ENCODE peak calls at places on chromosomes 1 and 21, in nine cellular contexts. J, X, D, G, I, Q, H, M and P are unnamed samples.

GRCh38 chr1:22406722-22407495 is 44.7 kb upstream of the ZBTB40 start:
- DNase-seq in J (no peak), X (no peak), D (no peak), G (no peak), I (no peak), Q (no peak), H (no peak), M (peak; percentile 44), P (no peak)

GRCh38 chr1:160862151-160863061 is at the start of gene CD244:
- DNase-seq in J (no peak), X (no peak), D (no peak), G (peak; percentile 38), I (peak; percentile 66), Q (no peak), H (peak; percentile 20), M (no peak), P (no peak)

GRCh38 chr1:5831600-5832335 is 160.5 kb downstream of the NPHP4 start:
- DNase-seq in J (no peak), X (no peak), D (no peak), G (no peak), I (no peak), Q (no peak), H (no peak), M (no peak), P (no peak)

GRCh38 chr1:230575886-230576477 is 66.3 kb upstream of the COG2 start:
- DNase-seq in J (peak; percentile 18), X (no peak), D (no peak), G (no peak), I (no peak), Q (no peak), H (no peak), M (no peak), P (no peak)

GRCh38 chr1:68120136-68120791 is 69.8 kb upstream of the DIRAS3 start:
- DNase-seq in J (peak; percentile 76), X (peak; percentile 74), D (no peak), G (peak; percentile 90), I (peak; percentile 51), Q (peak; percentile 88), H (no peak), M (peak; percentile 90), P (peak; percentile 78)

GRCh38 chr1:201608635-201609395 is 69.9 kb downstream of the NAV1 start:
- DNase-seq in J (no peak), X (no peak), D (no peak), G (peak; percentile 23), I (no peak), Q (peak; percentile 73), H (peak; percentile 42), M (peak; percentile 82), P (no peak)

GRCh38 chr21:35084869-35085268 is 35.8 kb upstream of the RUNX1 start:
- DNase-seq in J (no peak), X (peak; percentile 81), D (no peak), G (peak; percentile 84), I (no peak), Q (peak; percentile 87), H (no peak), M (peak; percentile 97), P (peak; percentile 89)

GRCh38 chr1:25819496-25820246 is at the start of gene MTFR1L:
- DNase-seq in J (peak; percentile 94), X (no peak), D (peak; percentile 91), G (peak; percentile 68), I (peak; percentile 98), Q (peak; percentile 90), H (peak; percentile 90), M (peak; percentile 63), P (peak; percentile 56)

GRCh38 chr1:22872971-22873664 is 99.5 kb downstream of the LACTBL1 start:
- DNase-seq in J (no peak), X (no peak), D (no peak), G (no peak), I (no peak), Q (no peak), H (no peak), M (no peak), P (no peak)

GRCh38 chr1:98030483-98030882 is 109.6 kb upstream of the DPYD start:
- DNase-seq in J (no peak), X (no peak), D (no peak), G (peak; percentile 49), I (no peak), Q (peak; percentile 24), H (no peak), M (peak; percentile 59), P (peak; percentile 40)

GRCh38 chr1:168861421-168862023 is 132.5 kb upstream of the DPT start:
- DNase-seq in J (no peak), X (no peak), D (no peak), G (no peak), I (no peak), Q (no peak), H (no peak), M (no peak), P (no peak)

GRCh38 chr1:168864266-168864665 is 135.3 kb upstream of the DPT start:
- DNase-seq in J (no peak), X (no peak), D (no peak), G (no peak), I (no peak), Q (no peak), H (no peak), M (no peak), P (no peak)

GRCh38 chr1:168863647-168864234 is 134.7 kb upstream of the DPT start:
- DNase-seq in J (no peak), X (no peak), D (no peak), G (no peak), I (no peak), Q (no peak), H (no peak), M (peak; percentile 21), P (no peak)

GRCh38 chr1:168867941-168868634 is 139.1 kb upstream of the DPT start:
- DNase-seq in J (no peak), X (no peak), D (no peak), G (no peak), I (no peak), Q (no peak), H (no peak), M (no peak), P (no peak)

DNA sequence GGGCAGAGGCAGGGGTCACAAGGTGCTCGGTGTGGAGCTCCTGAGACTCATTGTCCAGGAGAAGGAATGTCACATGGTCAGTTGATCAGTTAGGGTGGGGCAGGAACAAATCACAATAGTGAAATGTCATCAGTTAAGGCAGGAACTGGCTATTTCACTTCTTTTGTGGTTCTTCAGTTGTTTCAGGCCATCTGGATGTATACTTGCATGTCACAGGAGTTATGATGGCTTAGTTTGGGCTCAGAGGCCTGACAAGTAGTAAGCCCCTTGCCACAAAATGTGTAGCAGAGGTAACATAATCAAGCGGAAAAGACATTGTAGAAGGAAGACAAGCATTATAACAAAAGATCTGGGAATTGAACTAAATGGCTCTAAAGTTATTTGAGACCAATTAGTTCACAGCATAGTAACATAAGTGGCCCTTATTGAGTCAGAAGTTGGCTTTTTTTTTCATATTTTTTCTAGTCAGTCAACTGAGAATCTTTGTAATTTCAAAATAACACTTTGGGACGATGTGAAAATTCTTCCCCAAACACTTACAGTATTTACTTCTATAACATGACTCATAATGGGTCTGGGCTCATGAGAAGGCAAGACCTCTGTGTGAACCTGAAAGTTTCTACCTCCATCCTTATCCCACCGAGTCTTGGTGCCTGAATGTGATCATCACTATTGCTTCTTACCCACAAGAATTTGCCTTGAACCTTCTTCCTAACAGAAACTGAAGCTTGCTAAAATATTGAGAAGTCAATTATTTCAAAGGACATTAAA is 137.0 kb upstream of the DPT start:
- DNase-seq in J (no peak), X (no peak), D (no peak), G (no peak), I (no peak), Q (no peak), H (no peak), M (no peak), P (no peak)
- TF ChIP-seq CTCF in J (no peak), X (no peak), D (no peak), G (no peak), I (no peak), Q (no peak), H (no peak), M (no peak), P (no peak)

DNA sequence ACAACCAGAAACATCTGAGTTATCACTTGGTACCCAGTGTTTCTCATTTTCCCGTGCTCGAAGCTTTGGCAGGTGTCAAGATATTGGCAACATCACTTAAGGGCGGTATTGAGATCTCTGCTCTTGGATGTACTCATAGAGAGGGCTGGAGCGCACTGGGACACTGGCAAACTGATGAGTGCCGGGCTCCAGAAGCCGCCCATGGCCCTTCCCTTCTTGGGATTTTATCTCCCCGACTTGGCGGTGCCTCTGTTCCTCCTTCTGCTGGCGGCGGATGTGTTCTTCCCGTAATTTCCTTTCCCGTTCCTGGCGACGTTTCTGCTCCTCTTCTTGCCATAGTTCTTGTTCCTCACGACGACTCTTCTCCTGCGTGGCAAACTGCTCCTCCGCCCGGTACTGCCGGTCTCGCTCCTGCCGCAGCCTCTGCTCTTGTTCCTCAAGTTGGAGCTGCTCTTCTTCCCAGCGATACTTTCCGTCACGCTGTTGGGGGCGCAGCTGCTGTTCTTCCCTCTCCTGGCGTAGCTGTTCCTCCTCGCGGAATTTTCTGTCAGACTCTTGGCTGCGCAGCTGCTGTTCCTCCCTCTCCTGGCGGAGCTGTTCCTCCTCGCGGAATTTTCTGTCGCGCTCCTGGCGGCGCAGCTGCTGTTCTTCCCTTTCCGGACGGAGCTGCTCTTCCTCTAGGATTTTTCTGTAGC is 7.8 kb downstream of the TCHH start:
- DNase-seq in J (no peak), X (no peak), D (no peak), G (no peak), I (no peak), Q (no peak), H (no peak), M (no peak), P (no peak)
- TF ChIP-seq CTCF in J (no peak), X (no peak), D (no peak), G (no peak), I (no peak), Q (no peak), H (no peak), M (no peak), P (no peak)

DNA sequence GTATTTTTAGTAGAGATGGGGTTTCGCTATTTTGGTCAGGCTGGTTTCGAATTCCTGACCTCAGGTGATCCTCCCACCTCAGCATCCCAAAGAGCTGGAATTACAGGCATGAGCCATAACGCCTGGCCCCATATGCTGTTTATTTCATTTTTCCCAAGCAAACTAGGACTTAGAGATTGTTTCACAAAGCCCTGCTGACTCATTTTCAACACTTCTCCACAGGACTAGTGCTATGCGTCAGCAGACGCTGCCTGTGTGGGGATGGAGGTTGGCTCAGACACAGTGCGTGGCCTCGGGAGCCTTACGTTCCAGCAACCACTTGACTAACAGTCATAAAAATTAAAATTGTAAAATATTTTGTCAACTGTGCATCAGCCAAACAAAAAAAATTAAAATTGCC is 22.7 kb downstream of the PKNOX1 start:
- DNase-seq in J (no peak), X (peak; percentile 90), D (no peak), G (peak; percentile 97), I (no peak), Q (peak; percentile 97), H (peak; percentile 60), M (peak; percentile 96), P (peak; percentile 92)
- TF ChIP-seq CTCF in J (no peak), X (no peak), D (no peak), G (no peak), I (no peak), Q (no peak), H (no peak), M (no peak), P (no peak)

DNA sequence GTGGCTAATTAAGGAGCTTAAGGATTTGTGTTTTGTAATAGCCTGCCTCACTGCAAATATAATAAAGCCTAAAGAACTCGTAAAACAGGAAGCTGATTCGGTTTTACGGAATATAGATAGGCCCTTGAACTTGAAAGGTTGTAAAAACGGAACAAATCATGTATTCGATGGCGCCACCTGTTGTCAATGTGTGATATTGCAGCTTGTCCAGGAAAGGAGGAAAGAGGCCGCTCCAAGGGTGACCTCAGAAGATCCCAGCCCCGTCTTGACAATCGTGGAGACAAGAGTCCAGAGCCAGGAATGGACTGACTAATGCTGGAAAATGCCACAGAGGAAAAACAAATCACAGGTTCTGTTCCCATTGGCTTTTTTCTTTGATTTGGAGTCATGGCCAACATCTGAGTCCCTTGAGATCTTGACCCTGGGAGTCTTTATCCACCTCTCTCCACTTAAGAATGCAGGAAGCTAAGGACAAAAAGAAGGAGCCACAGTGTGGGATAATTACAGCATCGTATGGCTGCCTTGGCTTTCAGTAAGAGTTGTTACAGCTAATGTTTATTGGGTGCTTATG is 7.0 kb upstream of the IGSF21 start:
- DNase-seq in J (peak; percentile 18), X (peak; percentile 18), D (peak; percentile 68), G (peak; percentile 69), I (peak; percentile 76), Q (peak; percentile 79), H (peak; percentile 45), M (peak; percentile 65), P (peak; percentile 45)
- TF ChIP-seq CTCF in J (peak; percentile 76), X (peak; percentile 80), D (peak; percentile 73), G (peak; percentile 75), I (peak; percentile 79), Q (peak; percentile 79), H (peak; percentile 77), M (peak; percentile 78), P (peak; percentile 89)